ENCODE peak calls at places on chromosomes 5 and 9, in five cellular contexts. I, T, J, K and D are unnamed samples.

GRCh38 chr9:16241231-16241630 is 629.2 kb downstream of the BNC2 start:
- DNase-seq in I (no peak), T (peak; percentile 79), J (no peak), K (no peak), D (no peak)

GRCh38 chr5:26192496-26192895 is 845.9 kb downstream of the CDH9 start:
- DNase-seq in I (no peak), T (no peak), J (no peak), K (no peak), D (no peak)

GRCh38 chr9:14616188-14616982 is 76.8 kb downstream of the ZDHHC21 start:
- DNase-seq in I (no peak), T (peak; percentile 82), J (no peak), K (no peak), D (peak; percentile 22)

GRCh38 chr9:83511051-83511450 is 27.1 kb downstream of the FRMD3 start:
- DNase-seq in I (no peak), T (no peak), J (no peak), K (no peak), D (no peak)

GRCh38 chr5:145540375-145540774 is 294.8 kb downstream of the PRELID2 start:
- DNase-seq in I (no peak), T (peak; percentile 9), J (no peak), K (no peak), D (no peak)

GRCh38 chr5:9452181-9452580 is 93.7 kb downstream of the SEMA5A start:
- DNase-seq in I (no peak), T (no peak), J (no peak), K (peak; percentile 62), D (no peak)

GRCh38 chr5:142391031-142391872 is 66.4 kb upstream of the SPRY4 start:
- DNase-seq in I (no peak), T (no peak), J (no peak), K (no peak), D (no peak)

GRCh38 chr9:84919498-84919897 is 250.0 kb downstream of the NTRK2 start:
- DNase-seq in I (no peak), T (no peak), J (no peak), K (no peak), D (no peak)

GRCh38 chr9:23372703-23373102 is 453.3 kb downstream of the ELAVL2 start:
- DNase-seq in I (no peak), T (no peak), J (no peak), K (no peak), D (no peak)

GRCh38 chr5:124596595-124597388 is 149.6 kb downstream of the ZNF608 start:
- DNase-seq in I (no peak), T (peak; percentile 78), J (peak; percentile 36), K (no peak), D (no peak)

GRCh38 chr5:159133041-159133741 is 33.5 kb upstream of the EBF1 start:
- DNase-seq in I (no peak), T (peak; percentile 87), J (peak; percentile 22), K (no peak), D (peak; percentile 6)

GRCh38 chr5:180555168-180555921 is 36.0 kb downstream of the SCGB3A1 start:
- DNase-seq in I (no peak), T (peak; percentile 86), J (peak; percentile 66), K (no peak), D (no peak)

GRCh38 chr5:133440467-133441115 is 171.8 kb downstream of the FSTL4 start:
- DNase-seq in I (no peak), T (no peak), J (no peak), K (no peak), D (no peak)

GRCh38 chr5:169610606-169611005 is 26.5 kb upstream of the DOCK2 start:
- DNase-seq in I (no peak), T (no peak), J (no peak), K (no peak), D (no peak)

GRCh38 chr9:120892748-120893584 is 16.0 kb upstream of the PHF19 start:
- DNase-seq in I (no peak), T (peak; percentile 75), J (peak; percentile 33), K (no peak), D (no peak)

GRCh38 chr9:120475341-120475740 is 104.6 kb downstream of the CDK5RAP2 start:
- DNase-seq in I (no peak), T (peak; percentile 38), J (no peak), K (no peak), D (no peak)

GRCh38 chr5:128349044-128349629 is 188.9 kb downstream of the FBN2 start:
- DNase-seq in I (no peak), T (peak; percentile 4), J (no peak), K (no peak), D (no peak)

GRCh38 chr9:131707677-131708612 is 31.9 kb downstream of the RAPGEF1 start:
- DNase-seq in I (no peak), T (peak; percentile 83), J (no peak), K (no peak), D (no peak)

GRCh38 chr5:125401724-125402622 is 655.5 kb upstream of the ZNF608 start:
- DNase-seq in I (no peak), T (peak; percentile 62), J (no peak), K (no peak), D (no peak)

GRCh38 chr9:90340421-90340820 is 302.2 kb downstream of the DIRAS2 start:
- DNase-seq in I (no peak), T (peak; percentile 87), J (no peak), K (no peak), D (no peak)

GRCh38 chr9:4985376-4986266 is 549 bp downstream of the JAK2 start:
- DNase-seq in I (peak; percentile 45), T (peak; percentile 48), J (peak; percentile 42), K (peak; percentile 81), D (peak; percentile 33)

GRCh38 chr5:110054240-110054639 is 364.5 kb downstream of the MAN2A1 start:
- DNase-seq in I (no peak), T (peak; percentile 84), J (no peak), K (no peak), D (no peak)

GRCh38 chr5:85538362-85538761 is 1079.4 kb upstream of the COX7C start:
- DNase-seq in I (no peak), T (no peak), J (no peak), K (no peak), D (no peak)

GRCh38 chr5:101424530-101425175 is 521.6 kb upstream of the ST8SIA4 start:
- DNase-seq in I (no peak), T (peak; percentile 74), J (no peak), K (no peak), D (no peak)

GRCh38 chr9:94818196-94818541 is 91.7 kb downstream of the AOPEP start:
- DNase-seq in I (no peak), T (no peak), J (no peak), K (no peak), D (no peak)

GRCh38 chr5:56506586-56506985 is 273.5 kb upstream of the ANKRD55 start:
- DNase-seq in I (no peak), T (no peak), J (no peak), K (no peak), D (no peak)

GRCh38 chr5:133842846-133843725 is 125.3 kb downstream of the C5orf15 start:
- DNase-seq in I (no peak), T (no peak), J (no peak), K (no peak), D (no peak)

GRCh38 chr5:31378838-31379237 is 153.1 kb downstream of the DROSHA start:
- DNase-seq in I (no peak), T (peak; percentile 55), J (no peak), K (no peak), D (no peak)

GRCh38 chr9:123359106-123359505 is 3.1 kb downstream of the CRB2 start:
- DNase-seq in I (no peak), T (no peak), J (no peak), K (no peak), D (no peak)
- H3K9ac ChIP-seq in I (no peak overlapping the region), T (no peak overlapping the region), J (peak overlapping the region; percentile 62), K (no peak overlapping the region), D (peak overlapping the region; percentile 2)

DNA sequence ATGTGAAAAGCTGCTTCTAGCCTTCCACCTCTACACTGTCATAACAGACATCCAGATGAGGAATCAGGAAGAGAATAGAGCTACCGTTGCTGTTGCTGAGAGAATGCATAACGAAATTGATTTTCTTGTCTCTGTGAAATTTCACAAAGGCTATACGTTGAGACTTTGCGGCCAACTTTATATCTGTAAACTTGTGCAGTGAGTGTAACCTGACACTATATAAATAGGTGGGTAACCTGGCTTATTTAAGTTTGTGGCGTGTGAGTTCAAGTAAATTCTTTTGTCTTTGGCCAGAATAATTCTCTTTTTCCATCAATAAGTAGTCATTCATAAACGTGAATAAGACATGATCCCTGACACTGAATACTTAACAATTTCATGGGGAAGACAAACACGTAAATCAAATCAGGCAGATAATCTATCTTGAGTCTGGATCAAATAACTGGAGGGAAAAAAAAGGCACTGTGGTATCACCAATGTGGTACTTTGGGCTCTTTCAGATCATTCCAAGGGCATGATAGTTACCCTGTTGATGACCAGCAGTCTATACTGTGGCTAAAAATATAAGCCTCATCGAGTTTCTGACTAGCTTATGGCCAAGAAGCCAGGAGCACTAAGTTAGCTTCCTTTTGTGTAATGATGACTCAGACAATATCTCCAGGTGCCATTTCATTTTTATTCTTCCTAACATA is 98.2 kb upstream of the RASA1 start:
- DNase-seq in I (no peak), T (no peak), J (no peak), K (no peak), D (no peak)
- H3K9ac ChIP-seq in I (no peak overlapping the region), T (no peak overlapping the region), J (no peak overlapping the region), K (no peak overlapping the region), D (no peak overlapping the region)

DNA sequence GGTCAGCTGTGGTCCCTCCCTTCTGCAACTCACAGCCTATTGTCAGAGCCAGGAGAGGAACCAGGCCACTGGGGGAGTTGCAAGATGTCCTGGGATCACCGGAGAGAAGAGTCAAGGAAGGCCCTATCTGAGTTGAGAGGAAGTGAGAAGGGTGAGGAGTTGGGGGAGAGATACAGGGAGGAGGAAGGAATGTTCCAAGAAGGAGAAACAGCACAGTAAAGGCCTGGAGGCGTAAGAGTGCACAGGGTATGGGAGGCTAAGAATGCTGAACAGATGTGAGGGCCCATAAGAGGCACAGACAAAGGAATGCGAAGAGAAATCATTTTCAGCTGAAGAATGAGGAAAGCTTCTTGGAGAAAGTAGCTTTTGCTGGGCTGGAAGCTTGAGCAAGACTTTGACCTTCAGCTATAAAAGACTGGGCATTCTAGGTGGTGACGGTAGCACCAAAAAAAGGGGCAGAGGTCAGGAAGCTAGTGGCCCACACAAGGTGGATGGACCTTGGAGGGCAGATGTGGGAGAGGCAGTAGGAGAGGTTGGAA is 21.6 kb upstream of the CSF1R start:
- DNase-seq in I (no peak), T (peak; percentile 31), J (no peak), K (peak; percentile 47), D (no peak)
- H3K9ac ChIP-seq in I (no peak overlapping the region), T (no peak overlapping the region), J (no peak overlapping the region), K (no peak overlapping the region), D (no peak overlapping the region)

DNA sequence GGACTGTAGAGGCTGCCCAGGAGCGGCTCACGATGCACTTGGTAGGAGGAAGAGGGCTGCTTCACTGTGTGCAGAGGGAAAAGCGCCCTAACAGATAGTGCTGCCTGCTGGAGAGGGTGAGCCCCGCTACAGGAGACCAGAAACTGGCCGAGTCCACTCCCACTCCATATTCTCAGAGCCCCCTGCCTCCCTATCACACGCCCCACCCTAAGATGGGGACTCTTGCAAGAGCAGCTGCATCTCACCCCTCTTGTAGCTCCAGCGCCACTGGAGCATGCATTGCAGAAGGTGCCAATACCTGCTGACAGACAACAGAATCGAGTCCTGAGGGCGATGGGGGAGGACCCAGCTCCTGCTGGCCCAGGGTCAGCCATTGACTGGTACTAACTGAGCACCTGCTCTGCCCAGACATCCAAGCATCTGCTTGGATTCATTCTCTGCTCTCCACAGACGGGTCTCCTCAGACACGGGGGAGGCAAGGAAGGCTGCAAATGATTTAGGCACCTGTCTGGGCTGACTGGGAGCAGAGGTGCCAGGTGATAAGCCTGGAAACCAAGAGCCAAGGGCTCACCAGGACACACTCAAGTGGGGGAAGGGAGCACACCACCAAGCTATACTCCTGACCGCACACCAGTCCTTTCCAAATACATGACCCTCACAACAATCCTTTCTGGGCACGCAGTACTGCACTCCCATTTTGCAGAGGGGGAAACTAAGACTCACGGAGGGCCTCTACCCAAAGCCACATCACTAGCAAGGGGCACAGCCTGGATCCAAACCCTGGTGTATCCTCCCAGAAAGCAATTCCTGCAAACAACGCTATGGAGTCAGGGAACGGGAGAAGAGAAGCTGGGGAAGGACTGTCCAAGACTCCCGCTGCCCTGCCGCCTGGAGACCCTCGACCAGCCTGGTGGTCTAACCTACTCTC is 1.6 kb downstream of the BICD2 start:
- DNase-seq in I (peak; percentile 26), T (no peak), J (no peak), K (peak; percentile 44), D (no peak)
- H3K9ac ChIP-seq in I (peak overlapping the region; percentile 68), T (peak overlapping the region; percentile 39), J (peak overlapping the region; percentile 98), K (peak overlapping the region; percentile 38), D (peak overlapping the region; percentile 99)